ENCODE peak calls at places on chromosomes 13 and 19, in seven cellular contexts. C is IMR-90, F is mesenchymal stem cell, B is trophoblast cell, N is mesendoderm, U is H9, A is H1. D is an unnamed sample.

GRCh38 chr19:54337858-54338230 is 1.1 kb downstream of the LILRA4 start:
- DNase-seq in C (no peak), F (no peak), B (no peak), N (no peak), U (no peak), A (no peak), D (no peak)

GRCh38 chr19:35266904-35267817 is 1.6 kb upstream of the USF2 start:
- DNase-seq in C (peak), F (peak), B (no peak), N (peak), U (peak), A (peak), D (no peak)

GRCh38 chr19:58548859-58549663 is 5.2 kb downstream of the TRIM28 start:
- DNase-seq in C (no peak), F (no peak), B (no peak), N (no peak), U (no peak), A (no peak), D (no peak)

GRCh38 chr13:29457299-29457698 is 138.2 kb downstream of the SLC7A1 start:
- DNase-seq in C (peak), F (peak), B (no peak), N (no peak), U (no peak), A (no peak), D (no peak)

GRCh38 chr19:45919678-45920077 is 5.1 kb upstream of the NANOS2 start:
- DNase-seq in C (no peak), F (no peak), B (no peak), N (no peak), U (no peak), A (no peak), D (no peak)

GRCh38 chr19:11446652-11447301 is 11.3 kb downstream of the PRKCSH start:
- DNase-seq in C (no peak), F (peak), B (no peak), N (peak), U (peak), A (peak), D (no peak)

GRCh38 chr19:7533281-7533819 is 2.2 kb upstream of the PNPLA6 start:
- DNase-seq in C (peak), F (peak), B (peak), N (peak), U (peak), A (peak), D (no peak)

GRCh38 chr13:104809483-104809882 is 1726.0 kb downstream of the EFNB2 start:
- DNase-seq in C (no peak), F (peak), B (peak), N (no peak), U (no peak), A (no peak), D (no peak)

GRCh38 chr19:507286-508203 is at the start of gene TPGS1:
- DNase-seq in C (peak), F (peak), B (peak), N (peak), U (peak), A (peak), D (peak)

GRCh38 chr19:10636304-10636972 is 11.1 kb downstream of the SLC44A2 start:
- DNase-seq in C (no peak), F (no peak), B (no peak), N (no peak), U (peak), A (peak), D (no peak)

GRCh38 chr19:46975918-46976782 is 43.5 kb upstream of the NPAS1 start:
- DNase-seq in C (peak), F (peak), B (peak), N (peak), U (peak), A (peak), D (peak)

GRCh38 chr19:42198676-42199439 is 18.6 kb downstream of the DEDD2 start:
- DNase-seq in C (no peak), F (no peak), B (no peak), N (peak), U (peak), A (no peak), D (no peak)

GRCh38 chr13:49443327-49443688 is 556 bp downstream of the CAB39L start:
- DNase-seq in C (peak), F (no peak), B (no peak), N (no peak), U (no peak), A (no peak), D (peak)

GRCh38 chr19:5870986-5871394 is 650 bp upstream of the FUT5 start:
- DNase-seq in C (no peak), F (peak), B (no peak), N (no peak), U (no peak), A (no peak), D (no peak)

GRCh38 chr19:47280183-47280797 is 5.6 kb downstream of the INAFM1 start:
- DNase-seq in C (no peak), F (peak), B (peak), N (peak), U (peak), A (peak), D (no peak)

GRCh38 chr13:113531041-113531873 is 40.7 kb upstream of the DCUN1D2 start:
- DNase-seq in C (no peak), F (no peak), B (no peak), N (no peak), U (peak), A (no peak), D (no peak)

GRCh38 chr19:10113592-10113963 is 2.1 kb downstream of the P2RY11 start:
- DNase-seq in C (no peak), F (no peak), B (no peak), N (peak), U (peak), A (peak), D (no peak)

GRCh38 chr19:1474011-1474764 is 4.8 kb downstream of the C19orf25 start:
- DNase-seq in C (peak), F (no peak), B (no peak), N (no peak), U (no peak), A (no peak), D (no peak)

GRCh38 chr19:1177322-1178114 is 3.5 kb upstream of the SBNO2 start:
- DNase-seq in C (peak), F (peak), B (peak), N (peak), U (no peak), A (no peak), D (no peak)

GRCh38 chr19:5136060-5136855 is 167.3 kb downstream of the KDM4B start:
- DNase-seq in C (no peak), F (no peak), B (no peak), N (no peak), U (no peak), A (no peak), D (no peak)

GRCh38 chr19:45171211-45171623 is 6.8 kb downstream of the TRAPPC6A start:
- DNase-seq in C (no peak), F (no peak), B (no peak), N (no peak), U (no peak), A (no peak), D (no peak)

GRCh38 chr19:3782903-3783302 is 3.3 kb downstream of the MATK start:
- DNase-seq in C (no peak), F (no peak), B (no peak), N (no peak), U (peak), A (no peak), D (no peak)
- H3K23ac ChIP-seq in C (no peak), F (no peak), B (no peak), N (no peak), U (no peak), A (no peak), D (no peak)

GRCh38 chr19:48797103-48797502 is 13.7 kb downstream of the BCAT2 start:
- DNase-seq in C (no peak), F (no peak), B (no peak), N (no peak), U (no peak), A (no peak), D (no peak)

GRCh38 chr19:48796468-48797083 is 14.3 kb downstream of the BCAT2 start:
- DNase-seq in C (no peak), F (no peak), B (no peak), N (no peak), U (no peak), A (no peak), D (no peak)

GRCh38 chr19:48799358-48800300 is 11.2 kb downstream of the BCAT2 start:
- DNase-seq in C (no peak), F (no peak), B (no peak), N (no peak), U (no peak), A (no peak), D (no peak)

GRCh38 chr19:48795855-48796142 is 15.0 kb downstream of the BCAT2 start:
- DNase-seq in C (no peak), F (no peak), B (no peak), N (no peak), U (no peak), A (no peak), D (no peak)

GRCh38 chr19:48798937-48799336 is 11.9 kb downstream of the BCAT2 start:
- DNase-seq in C (peak), F (peak), B (no peak), N (peak), U (peak), A (peak), D (no peak)
- H3K23ac ChIP-seq in C (no peak), F (no peak), B (no peak), N (no peak), U (no peak), A (no peak), D (no peak)

DNA sequence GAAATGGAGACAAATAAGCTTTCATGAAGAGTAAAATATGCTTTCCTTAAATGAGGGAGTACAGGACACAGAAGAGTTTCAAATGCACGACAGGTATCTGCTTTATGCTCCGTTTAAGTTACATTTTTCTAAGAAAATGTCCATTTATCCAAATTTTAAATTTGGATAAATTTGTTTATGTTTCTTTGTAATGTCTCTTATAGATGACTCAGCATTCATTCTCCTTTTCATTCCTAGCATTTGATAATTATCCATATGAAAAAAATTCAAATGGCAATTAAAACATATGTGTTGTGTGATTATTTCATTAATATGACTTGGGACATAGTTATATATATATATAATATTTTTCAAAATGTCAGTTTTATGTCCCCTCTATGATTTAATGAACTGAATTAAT is 1449.3 kb downstream of the SLITRK1 start:
- DNase-seq in C (no peak), F (no peak), B (no peak), N (no peak), U (no peak), A (no peak), D (no peak)
- H3K23ac ChIP-seq in C (no peak), F (no peak), B (no peak), N (no peak), U (no peak), A (no peak), D (no peak)

GRCh38 chr19:14325134-14325533 is 56.1 kb upstream of the ADGRE5 start:
- DNase-seq in C (no peak), F (no peak), B (no peak), N (no peak), U (no peak), A (no peak), D (no peak)
- H3K23ac ChIP-seq in C (no peak), F (no peak), B (no peak), N (no peak), U (no peak), A (no peak), D (no peak)

D was measured in neuronal stem cell.